ENCODE peak calls at places on chromosomes 3 and 15, in seven cellular contexts. One of them, this sample, is unnamed.

GRCh38 chr15:57218826-57219576 is 157.3 kb upstream of the CGNL1 start:
- DNase-seq in fibroblast of lung: peak
- DNase-seq in right cardiac atrium: no peak
- DNase-seq in cardiac muscle cell: peak
- DNase-seq in mucosa of descending colon: no peak
- DNase-seq in GM12878: no peak
- DNase-seq in lower leg skin: no peak
- DNase-seq in this sample: no peak

GRCh38 chr3:59580499-59580898 is 530.7 kb upstream of the CFAP20DC start:
- DNase-seq in fibroblast of lung: no peak
- DNase-seq in right cardiac atrium: no peak
- DNase-seq in cardiac muscle cell: no peak
- DNase-seq in mucosa of descending colon: no peak
- DNase-seq in GM12878: no peak
- DNase-seq in lower leg skin: no peak
- DNase-seq in this sample: no peak

GRCh38 chr3:178112134-178112533 is 424.1 kb upstream of the KCNMB2 start:
- DNase-seq in fibroblast of lung: no peak
- DNase-seq in right cardiac atrium: no peak
- DNase-seq in cardiac muscle cell: no peak
- DNase-seq in mucosa of descending colon: no peak
- DNase-seq in GM12878: no peak
- DNase-seq in lower leg skin: no peak
- DNase-seq in this sample: no peak

GRCh38 chr3:57838627-57839026 is 82.5 kb downstream of the SLMAP start:
- DNase-seq in fibroblast of lung: no peak
- DNase-seq in right cardiac atrium: no peak
- DNase-seq in cardiac muscle cell: no peak
- DNase-seq in mucosa of descending colon: no peak
- DNase-seq in GM12878: no peak
- DNase-seq in lower leg skin: no peak
- DNase-seq in this sample: no peak

GRCh38 chr3:127339016-127339415 is 51.2 kb upstream of the PRR20G start:
- DNase-seq in fibroblast of lung: no peak
- DNase-seq in right cardiac atrium: no peak
- DNase-seq in cardiac muscle cell: no peak
- DNase-seq in mucosa of descending colon: no peak
- DNase-seq in GM12878: no peak
- DNase-seq in lower leg skin: no peak
- DNase-seq in this sample: no peak

GRCh38 chr3:10437995-10438901 is 67.1 kb downstream of the ATP2B2 start:
- DNase-seq in fibroblast of lung: peak
- DNase-seq in right cardiac atrium: no peak
- DNase-seq in cardiac muscle cell: peak
- DNase-seq in mucosa of descending colon: no peak
- DNase-seq in GM12878: no peak
- DNase-seq in lower leg skin: no peak
- DNase-seq in this sample: peak

GRCh38 chr15:59138243-59138642 is 33.3 kb downstream of the CCNB2 start:
- DNase-seq in fibroblast of lung: peak
- DNase-seq in right cardiac atrium: peak
- DNase-seq in cardiac muscle cell: peak
- DNase-seq in mucosa of descending colon: no peak
- DNase-seq in GM12878: no peak
- DNase-seq in lower leg skin: no peak
- DNase-seq in this sample: peak

GRCh38 chr15:34436126-34436955 is 1.3 kb downstream of the GOLGA8A start:
- DNase-seq in fibroblast of lung: peak
- DNase-seq in right cardiac atrium: peak
- DNase-seq in cardiac muscle cell: peak
- DNase-seq in mucosa of descending colon: peak
- DNase-seq in GM12878: no peak
- DNase-seq in lower leg skin: no peak
- DNase-seq in this sample: no peak

GRCh38 chr3:9826815-9827574 is 16.8 kb downstream of the RPUSD3 start:
- DNase-seq in fibroblast of lung: no peak
- DNase-seq in right cardiac atrium: no peak
- DNase-seq in cardiac muscle cell: no peak
- DNase-seq in mucosa of descending colon: peak
- DNase-seq in GM12878: no peak
- DNase-seq in lower leg skin: no peak
- DNase-seq in this sample: no peak

GRCh38 chr3:136070334-136070733 is 104.8 kb downstream of the PPP2R3A start:
- DNase-seq in fibroblast of lung: peak
- DNase-seq in right cardiac atrium: no peak
- DNase-seq in cardiac muscle cell: no peak
- DNase-seq in mucosa of descending colon: no peak
- DNase-seq in GM12878: no peak
- DNase-seq in lower leg skin: no peak
- DNase-seq in this sample: no peak

GRCh38 chr3:39000008-39000450 is 51.7 kb downstream of the SCN11A start:
- DNase-seq in fibroblast of lung: peak
- DNase-seq in right cardiac atrium: no peak
- DNase-seq in cardiac muscle cell: peak
- DNase-seq in mucosa of descending colon: no peak
- DNase-seq in GM12878: peak
- DNase-seq in lower leg skin: no peak
- DNase-seq in this sample: no peak

GRCh38 chr3:2863127-2863526 is 247.0 kb downstream of the IL5RA start:
- DNase-seq in fibroblast of lung: no peak
- DNase-seq in right cardiac atrium: no peak
- DNase-seq in cardiac muscle cell: no peak
- DNase-seq in mucosa of descending colon: no peak
- DNase-seq in GM12878: no peak
- DNase-seq in lower leg skin: no peak
- DNase-seq in this sample: no peak

GRCh38 chr3:101163554-101163953 is 156.8 kb downstream of the IMPG2 start:
- DNase-seq in fibroblast of lung: no peak
- DNase-seq in right cardiac atrium: no peak
- DNase-seq in cardiac muscle cell: no peak
- DNase-seq in mucosa of descending colon: no peak
- DNase-seq in GM12878: no peak
- DNase-seq in lower leg skin: no peak
- DNase-seq in this sample: no peak

GRCh38 chr15:65374831-65375401 is 2.9 kb downstream of the IGDCC3 start:
- DNase-seq in fibroblast of lung: peak
- DNase-seq in right cardiac atrium: no peak
- DNase-seq in cardiac muscle cell: no peak
- DNase-seq in mucosa of descending colon: no peak
- DNase-seq in GM12878: no peak
- DNase-seq in lower leg skin: no peak
- DNase-seq in this sample: no peak

GRCh38 chr3:119808843-119809242 is 26.9 kb downstream of the NR1I2 start:
- DNase-seq in fibroblast of lung: no peak
- DNase-seq in right cardiac atrium: no peak
- DNase-seq in cardiac muscle cell: no peak
- DNase-seq in mucosa of descending colon: no peak
- DNase-seq in GM12878: no peak
- DNase-seq in lower leg skin: no peak
- DNase-seq in this sample: no peak

GRCh38 chr3:119812491-119813058 is 30.7 kb downstream of the NR1I2 start:
- DNase-seq in fibroblast of lung: no peak
- DNase-seq in right cardiac atrium: no peak
- DNase-seq in cardiac muscle cell: no peak
- DNase-seq in mucosa of descending colon: no peak
- DNase-seq in GM12878: no peak
- DNase-seq in lower leg skin: no peak
- DNase-seq in this sample: peak

GRCh38 chr3:119810018-119810435 is 28.1 kb downstream of the NR1I2 start:
- DNase-seq in fibroblast of lung: peak
- DNase-seq in right cardiac atrium: peak
- DNase-seq in cardiac muscle cell: peak
- DNase-seq in mucosa of descending colon: peak
- DNase-seq in GM12878: peak
- DNase-seq in lower leg skin: no peak
- DNase-seq in this sample: peak

GRCh38 chr3:119808244-119808643 is 26.3 kb downstream of the NR1I2 start:
- DNase-seq in fibroblast of lung: no peak
- DNase-seq in right cardiac atrium: no peak
- DNase-seq in cardiac muscle cell: no peak
- DNase-seq in mucosa of descending colon: no peak
- DNase-seq in GM12878: no peak
- DNase-seq in lower leg skin: no peak
- DNase-seq in this sample: no peak

GRCh38 chr3:119809249-119810017 is 27.5 kb downstream of the NR1I2 start:
- DNase-seq in fibroblast of lung: no peak
- DNase-seq in right cardiac atrium: no peak
- DNase-seq in cardiac muscle cell: no peak
- DNase-seq in mucosa of descending colon: no peak
- DNase-seq in GM12878: no peak
- DNase-seq in lower leg skin: no peak
- DNase-seq in this sample: no peak
- H3K4me3 ChIP-seq in fibroblast of lung: peak
- H3K4me3 ChIP-seq in right cardiac atrium: peak
- H3K4me3 ChIP-seq in cardiac muscle cell: peak
- H3K4me3 ChIP-seq in mucosa of descending colon: no peak
- H3K4me3 ChIP-seq in GM12878: peak
- H3K4me3 ChIP-seq in lower leg skin: peak
- H3K4me3 ChIP-seq in this sample: peak

DNA sequence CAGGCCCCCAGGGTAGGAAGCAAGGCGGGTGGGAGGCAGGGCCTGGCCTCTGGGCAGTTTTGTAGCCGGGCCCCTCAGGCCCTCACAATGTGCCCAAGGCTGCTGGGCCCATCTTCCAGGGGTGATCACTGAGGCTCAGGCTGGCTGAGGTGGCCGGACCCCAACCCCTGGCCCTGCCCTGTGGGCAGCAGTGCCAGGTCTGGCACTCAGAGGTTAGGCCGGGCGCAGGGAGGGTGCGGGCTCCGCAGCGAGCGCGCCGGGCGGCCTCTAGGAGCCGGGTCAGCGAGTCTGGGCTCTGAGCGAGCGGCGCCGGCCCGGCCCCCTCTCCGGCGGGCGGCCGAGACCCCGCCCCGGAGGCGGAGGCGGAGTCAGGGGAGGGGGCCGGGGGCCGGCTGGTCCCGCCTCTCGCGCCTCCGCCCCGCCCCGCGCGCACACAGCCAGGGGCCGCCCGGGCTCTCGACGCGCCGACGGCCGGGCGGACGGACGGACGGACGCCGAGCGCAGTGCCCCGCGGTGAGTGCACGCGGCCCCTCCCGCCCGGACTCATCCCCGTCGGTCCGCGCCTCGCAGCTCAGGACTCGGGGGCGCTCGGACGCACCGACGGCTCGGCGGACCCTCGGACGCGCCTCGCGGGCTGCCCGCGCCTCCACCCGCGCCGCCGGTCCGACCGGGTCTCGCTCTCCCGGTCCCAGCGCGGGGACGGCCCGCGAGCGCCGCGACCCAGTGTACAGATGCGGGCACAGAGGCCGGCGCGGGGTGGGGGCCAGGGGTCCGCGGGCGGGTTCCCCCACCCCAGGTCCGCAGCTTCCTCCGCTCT is at the start of gene FBLN2:
- DNase-seq in fibroblast of lung: no peak
- DNase-seq in right cardiac atrium: peak
- DNase-seq in cardiac muscle cell: peak
- DNase-seq in mucosa of descending colon: no peak
- DNase-seq in GM12878: no peak
- DNase-seq in lower leg skin: no peak
- DNase-seq in this sample: peak
- H3K4me3 ChIP-seq in fibroblast of lung: peak
- H3K4me3 ChIP-seq in right cardiac atrium: peak
- H3K4me3 ChIP-seq in cardiac muscle cell: peak
- H3K4me3 ChIP-seq in mucosa of descending colon: no peak
- H3K4me3 ChIP-seq in GM12878: no peak
- H3K4me3 ChIP-seq in lower leg skin: peak
- H3K4me3 ChIP-seq in this sample: peak

DNA sequence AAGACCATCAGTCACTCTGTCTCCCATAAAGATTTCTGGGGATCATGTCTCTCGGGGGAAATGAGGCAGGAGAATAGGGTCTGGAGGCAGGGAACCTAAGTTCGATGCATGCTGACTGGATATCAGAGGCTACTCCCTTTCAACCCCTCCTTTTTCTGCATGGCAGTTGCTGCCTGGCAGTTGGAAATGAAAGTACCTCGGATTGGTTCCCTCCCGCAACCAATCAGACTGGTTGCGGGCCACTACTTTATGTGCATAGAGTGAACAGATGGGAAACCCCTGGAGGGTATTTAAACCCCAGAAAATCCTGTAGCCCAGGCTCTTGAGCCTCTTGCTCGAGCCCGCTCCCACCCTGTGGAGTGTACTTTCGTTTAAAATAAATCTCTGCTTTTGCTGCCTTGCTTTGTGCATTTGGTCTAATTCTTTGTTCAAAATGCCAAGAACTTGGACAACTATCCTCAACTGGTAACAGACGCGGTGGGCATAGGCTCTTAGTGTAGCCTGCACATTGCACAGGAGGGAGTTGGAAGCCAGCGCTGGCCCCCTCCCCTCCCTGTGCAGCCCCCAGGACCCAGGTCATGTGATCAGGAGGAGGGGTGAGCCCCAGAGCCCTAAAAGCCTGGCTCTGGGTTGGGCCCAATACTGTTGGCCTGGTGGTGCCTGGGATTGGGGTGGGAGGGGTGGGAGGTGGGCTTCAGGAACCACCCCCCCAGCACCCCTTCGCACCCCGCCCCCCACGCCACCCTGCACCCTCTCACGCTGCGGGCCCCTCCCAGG is 26.9 kb downstream of the RHCG start:
- DNase-seq in fibroblast of lung: no peak
- DNase-seq in right cardiac atrium: no peak
- DNase-seq in cardiac muscle cell: no peak
- DNase-seq in mucosa of descending colon: no peak
- DNase-seq in GM12878: no peak
- DNase-seq in lower leg skin: no peak
- DNase-seq in this sample: no peak
- H3K4me3 ChIP-seq in fibroblast of lung: no peak
- H3K4me3 ChIP-seq in right cardiac atrium: no peak
- H3K4me3 ChIP-seq in cardiac muscle cell: no peak
- H3K4me3 ChIP-seq in mucosa of descending colon: no peak
- H3K4me3 ChIP-seq in GM12878: no peak
- H3K4me3 ChIP-seq in lower leg skin: no peak
- H3K4me3 ChIP-seq in this sample: no peak

GRCh38 chr15:99443056-99443756 is 122.6 kb upstream of the MEF2A start:
- DNase-seq in fibroblast of lung: no peak
- DNase-seq in right cardiac atrium: peak
- DNase-seq in cardiac muscle cell: no peak
- DNase-seq in mucosa of descending colon: no peak
- DNase-seq in GM12878: no peak
- DNase-seq in lower leg skin: peak
- DNase-seq in this sample: no peak
- H3K4me3 ChIP-seq in fibroblast of lung: no peak
- H3K4me3 ChIP-seq in right cardiac atrium: no peak
- H3K4me3 ChIP-seq in cardiac muscle cell: no peak
- H3K4me3 ChIP-seq in mucosa of descending colon: no peak
- H3K4me3 ChIP-seq in GM12878: no peak
- H3K4me3 ChIP-seq in lower leg skin: no peak
- H3K4me3 ChIP-seq in this sample: no peak

This sample was measured in heart right ventricle.